ENCODE peak calls at places on chromosome 10, in six cellular contexts. L is HepG2, G is GM12878, J is H1, T is K562, N is HL-60. Z is an unnamed sample.

GRCh38 chr10:119898577-119898976 is 6.0 kb downstream of the SEC23IP start:
- DNase-seq in L (no peak), G (no peak), J (no peak), T (no peak), N (no peak), Z (no peak)

GRCh38 chr10:122494833-122495232 is 33.5 kb downstream of the HTRA1 start:
- DNase-seq in L (no peak), G (no peak), J (no peak), T (no peak), N (no peak), Z (no peak)

GRCh38 chr10:66747451-66747850 is 178.4 kb upstream of the LRRTM3 start:
- DNase-seq in L (no peak), G (no peak), J (no peak), T (no peak), N (no peak), Z (no peak)

GRCh38 chr10:5971315-5971832 is 6.0 kb downstream of the IL15RA start:
- DNase-seq in L (no peak), G (no peak), J (peak; percentile 8), T (peak; percentile 70), N (no peak), Z (no peak)

GRCh38 chr10:60537697-60538096 is 148.0 kb upstream of the ANK3 start:
- DNase-seq in L (no peak), G (no peak), J (no peak), T (no peak), N (no peak), Z (no peak)

GRCh38 chr10:62766383-62766782 is 38.1 kb upstream of the ADO start:
- DNase-seq in L (no peak), G (no peak), J (no peak), T (no peak), N (no peak), Z (no peak)

GRCh38 chr10:127999291-127999690 is 92.4 kb downstream of the PTPRE start:
- DNase-seq in L (no peak), G (no peak), J (no peak), T (no peak), N (no peak), Z (no peak)

GRCh38 chr10:5589071-5589962 is 64.6 kb downstream of the CALML3 start:
- DNase-seq in L (no peak), G (no peak), J (no peak), T (no peak), N (no peak), Z (no peak)

DNA sequence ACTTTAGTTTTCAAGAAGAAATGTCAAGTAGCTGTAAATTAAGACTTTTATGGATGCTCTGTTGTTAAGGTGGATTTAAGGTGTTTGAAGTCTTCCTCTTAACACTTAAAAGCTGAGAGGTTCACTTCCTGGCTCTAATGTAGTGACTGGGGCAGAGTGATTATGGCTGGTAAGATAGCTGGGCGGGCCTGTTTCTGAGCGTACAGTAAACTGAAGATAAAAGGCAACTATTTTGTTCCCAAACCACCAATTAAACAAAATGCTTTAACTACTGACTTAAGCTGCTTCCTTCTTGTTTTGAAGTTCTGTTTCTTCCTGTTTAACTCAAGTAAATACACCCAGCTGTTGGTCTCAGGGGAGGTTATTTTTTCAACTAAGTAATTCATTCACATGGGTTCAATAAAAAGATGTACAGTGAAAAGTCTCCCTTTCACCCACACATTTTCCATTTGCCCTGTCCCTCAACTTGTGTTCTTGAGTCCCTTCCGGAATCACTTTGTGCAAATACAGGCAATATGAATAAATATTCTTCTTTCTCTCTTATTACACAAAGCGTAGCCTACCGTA is 19.3 kb downstream of the VWA2 start:
- DNase-seq in L (no peak), G (no peak), J (no peak), T (no peak), N (no peak), Z (no peak)
- TF ChIP-seq GABPA in L (no peak), G (no peak), J (no peak), T (no peak), N (no peak), Z (no peak)

GRCh38 chr10:71456631-71457030 is 59.9 kb downstream of the CDH23 start:
- DNase-seq in L (no peak), G (no peak), J (no peak), T (no peak), N (no peak), Z (no peak)
- TF ChIP-seq GABPA in L (no peak), G (no peak), J (no peak), T (no peak), N (no peak), Z (no peak)

GRCh38 chr10:98404571-98405396 is 10.2 kb downstream of the PYROXD2 start:
- DNase-seq in L (no peak), G (no peak), J (no peak), T (no peak), N (no peak), Z (no peak)
- TF ChIP-seq GABPA in L (no peak), G (no peak), J (no peak), T (no peak), N (no peak), Z (no peak)

GRCh38 chr10:117092386-117092785 is 45.7 kb downstream of the VAX1 start:
- DNase-seq in L (no peak), G (no peak), J (no peak), T (no peak), N (no peak), Z (no peak)

GRCh38 chr10:117087521-117087920 is 50.5 kb downstream of the VAX1 start:
- DNase-seq in L (no peak), G (no peak), J (no peak), T (no peak), N (no peak), Z (no peak)

GRCh38 chr10:117090831-117091230 is 47.2 kb downstream of the VAX1 start:
- DNase-seq in L (no peak), G (no peak), J (no peak), T (no peak), N (no peak), Z (no peak)

DNA sequence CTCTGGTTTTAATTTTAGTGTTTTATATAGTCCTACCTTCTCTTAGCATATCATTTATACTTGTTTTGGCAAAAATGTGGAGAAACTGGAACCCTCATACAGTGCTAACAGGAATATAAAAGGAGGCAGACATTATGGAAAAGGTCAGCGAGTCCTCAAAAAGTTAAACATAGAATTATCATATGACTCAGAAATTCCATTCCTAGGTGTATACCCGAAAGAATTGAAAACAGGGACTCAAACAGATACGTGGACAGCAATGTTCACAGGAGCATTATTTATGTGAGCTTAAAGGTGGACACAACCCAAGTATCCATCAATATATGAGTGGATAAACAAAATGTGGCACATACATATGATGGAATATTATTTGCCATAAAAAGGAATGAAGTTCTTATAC is 51.5 kb downstream of the VAX1 start:
- DNase-seq in L (no peak), G (no peak), J (no peak), T (no peak), N (no peak), Z (no peak)
- TF ChIP-seq GABPA in L (no peak), G (no peak), J (no peak), T (no peak), N (no peak), Z (no peak)

Z was measured in SK-N-SH.